ENCODE peak calls at places on chromosomes 7 and 10, in seven cellular contexts. U is fibroblast of lung, G is hepatocyte, L is iPS DF 19.7, M is brain microvascular endothelial cell, I is osteocyte, K is dermis blood vessel endothelial cell. F is an unnamed sample.

GRCh38 chr7:4612939-4613841 is 68.9 kb upstream of the FOXK1 start:
- DNase-seq in U (peak; percentile 81), G (no peak), L (no peak), M (peak; percentile 14), I (no peak), K (peak; percentile 51), F (no peak)

GRCh38 chr10:14687340-14687739 is 87.4 kb downstream of the FAM107B start:
- DNase-seq in U (no peak), G (no peak), L (no peak), M (no peak), I (no peak), K (no peak), F (no peak)

GRCh38 chr7:71332226-71332625 is 200.3 kb downstream of the GALNT17 start:
- DNase-seq in U (no peak), G (no peak), L (no peak), M (no peak), I (no peak), K (no peak), F (no peak)

GRCh38 chr7:121544199-121544598 is 148.1 kb upstream of the FAM3C start:
- DNase-seq in U (peak; percentile 30), G (no peak), L (no peak), M (no peak), I (no peak), K (no peak), F (no peak)

GRCh38 chr10:88106348-88106747 is 242.9 kb downstream of the PTEN start:
- DNase-seq in U (no peak), G (no peak), L (no peak), M (no peak), I (no peak), K (no peak), F (no peak)

GRCh38 chr10:30862486-30862885 is 169.2 kb downstream of the ZNF438 start:
- DNase-seq in U (peak; percentile 76), G (no peak), L (no peak), M (no peak), I (no peak), K (no peak), F (no peak)

GRCh38 chr10:43396928-43397624 is 11.9 kb downstream of the HNRNPF start:
- DNase-seq in U (peak; percentile 81), G (peak; percentile 95), L (peak; percentile 59), M (peak; percentile 45), I (peak; percentile 89), K (peak; percentile 93), F (peak; percentile 63)

GRCh38 chr10:8424555-8425201 is 370.2 kb downstream of the GATA3 start:
- DNase-seq in U (no peak), G (no peak), L (no peak), M (no peak), I (no peak), K (no peak), F (no peak)

GRCh38 chr10:116470071-116470470 is 42.4 kb downstream of the PNLIPRP3 start:
- DNase-seq in U (peak; percentile 15), G (peak; percentile 14), L (no peak), M (peak; percentile 0), I (no peak), K (no peak), F (no peak)

GRCh38 chr7:40470817-40471216 is 336.0 kb downstream of the SUGCT start:
- DNase-seq in U (peak; percentile 69), G (no peak), L (no peak), M (peak; percentile 22), I (no peak), K (no peak), F (no peak)

GRCh38 chr10:125624800-125625199 is 58.2 kb downstream of the TEX36 start:
- DNase-seq in U (no peak), G (no peak), L (no peak), M (no peak), I (no peak), K (peak; percentile 33), F (no peak)

GRCh38 chr10:62278461-62278910 is 9.8 kb upstream of the RTKN2 start:
- DNase-seq in U (peak; percentile 82), G (no peak), L (no peak), M (peak; percentile 5), I (no peak), K (no peak), F (no peak)

GRCh38 chr10:90181251-90181691 is 479.9 kb downstream of the KIF20B start:
- DNase-seq in U (peak; percentile 95), G (no peak), L (no peak), M (no peak), I (no peak), K (no peak), F (no peak)

GRCh38 chr10:118694848-118695247 is 59.9 kb downstream of the CACUL1 start:
- DNase-seq in U (peak; percentile 79), G (no peak), L (no peak), M (no peak), I (no peak), K (no peak), F (no peak)

GRCh38 chr10:6507311-6507710 is 72.8 kb downstream of the PRKCQ start:
- DNase-seq in U (no peak), G (no peak), L (no peak), M (no peak), I (no peak), K (no peak), F (no peak)

GRCh38 chr10:45091968-45092367 is 91.2 kb downstream of the ZNF22 start:
- DNase-seq in U (no peak), G (no peak), L (no peak), M (no peak), I (no peak), K (no peak), F (no peak)

GRCh38 chr10:72688208-72688651 is 3.7 kb upstream of the MCU start:
- DNase-seq in U (peak; percentile 93), G (peak; percentile 76), L (no peak), M (peak; percentile 89), I (no peak), K (peak; percentile 83), F (peak; percentile 47)

GRCh38 chr10:109205929-109206585 is 717.3 kb downstream of the XPNPEP1 start:
- DNase-seq in U (peak; percentile 98), G (peak; percentile 49), L (no peak), M (peak; percentile 58), I (no peak), K (no peak), F (no peak)

GRCh38 chr7:27172823-27173411 is 1.2 kb downstream of the HOXA10 start:
- DNase-seq in U (no peak), G (no peak), L (no peak), M (no peak), I (no peak), K (no peak), F (peak; percentile 80)

GRCh38 chr7:51123322-51124021 is 193.1 kb downstream of the COBL start:
- DNase-seq in U (peak; percentile 89), G (no peak), L (no peak), M (peak; percentile 93), I (peak; percentile 82), K (peak; percentile 31), F (no peak)

GRCh38 chr10:33401300-33401699 is 66.8 kb upstream of the NRP1 start:
- DNase-seq in U (no peak), G (no peak), L (no peak), M (no peak), I (no peak), K (no peak), F (no peak)

GRCh38 chr10:1625731-1626130 is 111.6 kb downstream of the ADARB2 start:
- DNase-seq in U (no peak), G (no peak), L (no peak), M (no peak), I (peak; percentile 73), K (no peak), F (no peak)

GRCh38 chr10:33326897-33327296 is 7.6 kb downstream of the NRP1 start:
- DNase-seq in U (no peak), G (no peak), L (no peak), M (no peak), I (no peak), K (no peak), F (no peak)

GRCh38 chr7:7257899-7258692 is 75.8 kb downstream of the C1GALT1 start:
- DNase-seq in U (no peak), G (no peak), L (no peak), M (no peak), I (no peak), K (peak; percentile 5), F (no peak)

F was measured in HuH-7.5.